ENCODE peak calls at places on chromosome 9, in six cellular contexts. B, C, E, N, V and A are unnamed samples.

GRCh38 chr9:75814667-75815066 is 75.8 kb upstream of the PCSK5 start:
- DNase-seq in N (no peak), E (no peak), V (no peak), C (no peak), B (no peak), A (no peak)

GRCh38 chr9:129889936-129890717 is 54.9 kb downstream of the USP20 start:
- DNase-seq in N (no peak), E (no peak), V (no peak), C (peak), B (no peak), A (peak)

GRCh38 chr9:73001860-73002259 is 49.0 kb upstream of the ALDH1A1 start:
- DNase-seq in V (no peak), B (no peak), E (no peak), N (no peak), C (no peak), A (no peak)

GRCh38 chr9:129178983-129179382 is 922 bp upstream of the IER5L start:
- DNase-seq in N (no peak), B (peak), E (no peak), C (no peak), V (no peak), A (peak)

GRCh38 chr9:126327016-126327749 is 554 bp downstream of the MVB12B start:
- DNase-seq in B (no peak), N (no peak), E (no peak), C (no peak), V (peak), A (peak)

GRCh38 chr9:106467847-106468163 is 395.2 kb upstream of the ZNF462 start:
- DNase-seq in V (no peak), N (no peak), C (no peak), E (no peak), B (no peak), A (no peak)

GRCh38 chr9:24594234-24594850 is 48.6 kb upstream of the IZUMO3 start:
- DNase-seq in V (no peak), C (no peak), N (no peak), E (no peak), B (no peak), A (no peak)

GRCh38 chr9:38432922-38433510 is 8.8 kb upstream of the IGFBPL1 start:
- DNase-seq in N (peak), C (peak), B (no peak), V (no peak), E (no peak), A (no peak)

GRCh38 chr9:128765499-128765898 is 6.2 kb downstream of the ZER1 start:
- DNase-seq in N (no peak), V (no peak), B (no peak), C (no peak), E (no peak), A (no peak)

GRCh38 chr9:105205787-105206511 is 38.5 kb upstream of the SLC44A1 start:
- DNase-seq in V (no peak), C (no peak), B (peak), E (peak), N (peak), A (no peak)

GRCh38 chr9:101691657-101692056 is 46.8 kb downstream of the GRIN3A start:
- DNase-seq in E (no peak), V (no peak), N (no peak), B (no peak), C (no peak), A (no peak)

GRCh38 chr9:81052846-81053245 is 636.5 kb downstream of the TLE1 start:
- DNase-seq in V (no peak), N (no peak), C (no peak), B (no peak), E (no peak), A (no peak)

GRCh38 chr9:85212887-85213286 is 528.9 kb downstream of the AGTPBP1 start:
- DNase-seq in E (no peak), V (no peak), C (no peak), N (no peak), B (no peak), A (no peak)

GRCh38 chr9:27865031-27865438 is 291.8 kb upstream of the C9orf72 start:
- DNase-seq in B (no peak), C (no peak), V (no peak), N (no peak), E (no peak), A (no peak)

GRCh38 chr9:7042124-7042523 is 284.4 kb downstream of the KDM4C start:
- DNase-seq in B (no peak), C (no peak), E (no peak), V (no peak), N (no peak), A (no peak)

GRCh38 chr9:76905984-76906861 is at the start of gene PRUNE2:
- DNase-seq in B (peak), C (no peak), N (peak), V (peak), E (no peak), A (peak)

GRCh38 chr9:22238809-22239684 is 207.6 kb upstream of the DMRTA1 start:
- DNase-seq in E (no peak), N (no peak), V (no peak), C (no peak), B (no peak), A (no peak)

GRCh38 chr9:113589407-113589806 is 125.9 kb downstream of the RGS3 start:
- DNase-seq in C (no peak), E (no peak), B (no peak), N (no peak), V (no peak), A (no peak)
- H3K27ac ChIP-seq in C (no peak), E (no peak), B (no peak), N (no peak), V (peak), A (peak)

GRCh38 chr9:124766326-124766725 is 4.8 kb downstream of the NR6A1 start:
- DNase-seq in C (no peak), E (no peak), B (no peak), V (no peak), N (no peak), A (no peak)

GRCh38 chr9:124766815-124767554 is 4.1 kb downstream of the NR6A1 start:
- DNase-seq in E (no peak), B (no peak), C (no peak), V (no peak), N (no peak), A (no peak)

GRCh38 chr9:124768778-124769350 is 2.2 kb downstream of the NR6A1 start:
- DNase-seq in E (no peak), N (no peak), B (no peak), V (no peak), C (no peak), A (no peak)

GRCh38 chr9:124768275-124768674 is 2.8 kb downstream of the NR6A1 start:
- DNase-seq in V (no peak), B (no peak), N (no peak), C (no peak), E (no peak), A (no peak)

GRCh38 chr9:124767830-124768229 is 3.3 kb downstream of the NR6A1 start:
- DNase-seq in E (no peak), N (no peak), C (no peak), B (no peak), V (no peak), A (no peak)
- H3K27ac ChIP-seq in E (no peak), N (no peak), C (no peak), B (no peak), V (no peak), A (no peak)

GRCh38 chr9:15293727-15294405 is 13.2 kb downstream of the TTC39B start:
- DNase-seq in B (no peak), V (no peak), E (no peak), C (peak), N (no peak), A (no peak)

GRCh38 chr9:15295761-15296405 is 11.1 kb downstream of the TTC39B start:
- DNase-seq in V (no peak), N (no peak), C (peak), B (no peak), E (no peak), A (no peak)

GRCh38 chr9:15304620-15305019 is 2.4 kb downstream of the TTC39B start:
- DNase-seq in V (no peak), E (no peak), N (no peak), C (no peak), B (no peak), A (no peak)

GRCh38 chr9:15298362-15298761 is 8.7 kb downstream of the TTC39B start:
- DNase-seq in N (no peak), B (no peak), C (no peak), E (no peak), V (no peak), A (no peak)

DNA sequence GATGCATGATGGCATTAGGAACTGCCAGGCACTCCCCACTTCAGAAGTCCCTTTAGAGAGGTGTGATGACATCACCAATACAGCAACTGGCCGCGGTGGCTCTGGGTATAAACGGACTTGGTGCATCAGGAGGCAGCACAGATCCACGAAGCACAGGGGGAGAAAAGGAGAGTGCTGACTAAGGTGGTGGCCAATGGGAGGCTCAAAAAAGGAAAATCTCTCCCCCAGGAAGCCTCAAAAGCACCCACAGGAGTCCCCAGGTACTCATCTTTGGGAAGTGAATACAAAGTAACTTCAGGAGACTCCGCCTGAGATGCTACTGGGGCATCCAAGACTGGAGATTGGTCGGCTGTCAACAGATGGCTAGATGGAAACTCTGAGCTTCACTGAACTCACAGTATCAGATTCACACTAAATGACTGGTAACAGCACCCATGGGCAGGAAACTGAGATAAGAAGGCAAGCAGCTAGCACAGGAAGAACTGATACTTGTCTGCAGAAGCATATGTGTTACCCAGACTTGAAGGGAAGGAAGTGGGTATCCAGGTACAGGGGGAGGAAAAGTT is 7.6 kb downstream of the TTC39B start:
- DNase-seq in V (no peak), B (no peak), E (no peak), N (no peak), C (peak), A (peak)
- H3K27ac ChIP-seq in V (no peak), B (no peak), E (no peak), N (no peak), C (peak), A (peak)

DNA sequence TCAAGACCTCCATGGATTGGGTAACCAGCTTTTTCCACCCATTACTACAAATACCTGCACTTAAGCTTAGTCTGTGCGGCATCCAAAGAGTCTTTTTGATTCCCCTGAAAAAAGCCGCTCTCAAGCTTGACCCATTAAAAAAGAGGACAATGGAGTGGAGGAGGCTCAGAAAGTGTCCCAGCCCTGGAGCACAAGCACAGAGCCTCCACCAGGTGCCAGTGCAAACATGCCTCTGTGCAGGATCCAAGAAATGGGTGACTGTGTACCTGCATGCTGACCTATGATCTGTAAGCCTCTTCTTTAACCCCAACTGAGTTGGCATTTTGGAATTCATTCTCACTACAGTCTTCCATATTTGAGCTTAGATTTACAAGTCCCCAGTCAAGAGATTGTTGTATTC is 168.3 kb upstream of the TLE4 start:
- DNase-seq in V (no peak), C (no peak), N (no peak), B (no peak), E (no peak), A (no peak)
- H3K27ac ChIP-seq in V (no peak), C (no peak), N (no peak), B (no peak), E (no peak), A (no peak)

DNA sequence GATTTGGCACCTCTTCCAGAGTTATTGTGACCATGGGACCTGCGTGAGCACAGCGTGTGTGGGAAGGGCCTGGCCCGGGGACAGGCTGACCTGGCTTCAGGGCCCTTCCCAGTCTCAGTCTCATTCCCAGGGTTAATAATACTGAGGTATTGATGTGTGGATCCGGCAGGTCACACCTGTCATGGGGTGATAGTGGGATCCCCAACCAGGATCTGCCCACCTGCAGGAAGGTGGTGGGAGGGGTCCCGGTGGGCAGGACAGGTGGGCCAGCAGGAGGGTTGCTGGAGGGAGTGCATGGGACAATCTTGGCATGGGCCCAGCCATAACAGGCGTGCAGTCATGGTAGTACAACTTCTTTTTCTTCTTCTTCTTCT is 55.4 kb downstream of the COL15A1 start:
- DNase-seq in N (no peak), V (no peak), E (no peak), B (no peak), C (no peak), A (peak)
- H3K27ac ChIP-seq in N (no peak), V (no peak), E (peak), B (no peak), C (no peak), A (peak)

GRCh38 chr9:133538176-133538575 is 3.7 kb downstream of the ADAMTSL2 start:
- DNase-seq in C (no peak), B (no peak), V (no peak), N (no peak), E (no peak), A (no peak)
- H3K27ac ChIP-seq in C (no peak), B (no peak), V (peak), N (no peak), E (no peak), A (no peak)

DNA sequence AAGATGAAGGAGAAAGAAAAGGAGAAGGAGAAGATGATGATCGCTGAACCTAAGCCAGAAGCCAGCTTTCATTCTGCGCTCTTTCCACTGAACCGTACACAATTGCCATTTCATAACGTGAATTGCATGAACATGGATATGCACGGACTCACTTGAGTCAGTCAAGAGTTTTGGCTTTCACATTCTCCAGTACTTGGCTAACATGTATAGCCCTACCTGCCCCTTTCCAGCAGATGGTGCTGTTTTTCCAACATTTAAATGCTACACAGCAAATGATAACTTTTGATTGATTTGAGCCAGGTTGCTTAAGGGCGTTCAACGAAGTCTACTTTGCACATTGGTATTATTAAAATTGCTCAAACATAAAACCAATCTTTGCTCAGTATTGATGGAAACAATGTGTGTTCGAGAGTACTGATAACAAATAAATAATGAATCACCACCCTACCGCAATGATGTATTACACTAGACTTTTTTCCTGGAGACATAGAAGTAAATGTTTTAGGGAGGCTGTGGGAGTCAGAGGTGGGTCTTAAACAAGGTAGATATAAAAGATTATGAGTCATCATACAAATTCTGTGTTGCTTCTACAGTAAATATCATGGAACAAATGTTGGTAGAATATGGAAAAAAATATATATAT is 196.4 kb downstream of the TRPM3 start:
- DNase-seq in V (no peak), N (peak), E (no peak), C (no peak), B (peak), A (no peak)
- H3K27ac ChIP-seq in V (no peak), N (no peak), E (no peak), C (no peak), B (no peak), A (no peak)